ENCODE peak calls at places on chromosomes 3 and 15, in nine cellular contexts. G is HFFc6; N is CD8-positive, alpha-beta T cell; Q is fibroblast of pulmonary artery; I is foreskin fibroblast; O is GM06990; L is AG10803; D is AG04450; W is nephron progenitor cell. Z is an unnamed sample.

GRCh38 chr3:134244921-134245320 is 5.7 kb downstream of the RYK start:
- DNase-seq in Q (no peak), D (no peak), N (no peak), O (no peak), L (no peak), W (no peak), G (no peak), I (no peak), Z (no peak)

GRCh38 chr3:98343647-98344507 is 9.8 kb upstream of the OR5K4 start:
- DNase-seq in D (no peak), I (no peak), W (peak), Q (peak), O (no peak), N (no peak), G (peak), L (peak), Z (peak)

GRCh38 chr15:34721802-34722795 is 32.7 kb downstream of the GJD2 start:
- DNase-seq in G (peak), N (no peak), I (peak), Q (peak), D (peak), W (peak), O (no peak), L (peak), Z (peak)

GRCh38 chr3:42855547-42856380 is 19.9 kb downstream of the CYP8B1 start:
- DNase-seq in O (no peak), Q (no peak), I (no peak), G (no peak), D (no peak), W (no peak), L (no peak), N (no peak), Z (no peak)

GRCh38 chr15:54841906-54842305 is 354.8 kb downstream of the RSL24D1 start:
- DNase-seq in Q (no peak), W (no peak), O (no peak), I (no peak), N (no peak), G (no peak), L (no peak), D (no peak), Z (no peak)

GRCh38 chr3:20008646-20009045 is 3.4 kb downstream of the PP2D1 start:
- DNase-seq in W (no peak), I (no peak), D (no peak), G (no peak), N (no peak), L (no peak), O (no peak), Q (no peak), Z (no peak)

GRCh38 chr3:189340680-189341460 is 169.1 kb downstream of the TPRG1 start:
- DNase-seq in G (no peak), Q (peak), I (no peak), W (peak), L (no peak), D (no peak), N (no peak), O (no peak), Z (no peak)

GRCh38 chr15:45181491-45182285 is 6.1 kb downstream of the SHF start:
- DNase-seq in Q (no peak), O (no peak), G (no peak), W (no peak), I (no peak), L (no peak), D (no peak), N (no peak), Z (no peak)

GRCh38 chr15:64877435-64877834 is 34.3 kb upstream of the ANKDD1A start:
- DNase-seq in Q (peak), O (no peak), G (no peak), D (no peak), N (no peak), I (no peak), L (no peak), W (no peak), Z (no peak)

GRCh38 chr15:80888846-80889245 is 100.8 kb downstream of the MESD start:
- DNase-seq in W (no peak), G (no peak), L (no peak), N (no peak), D (no peak), O (no peak), I (no peak), Q (no peak), Z (no peak)

GRCh38 chr15:88274534-88275460 is 18.3 kb upstream of the NTRK3 start:
- DNase-seq in W (peak), L (peak), I (peak), D (peak), G (peak), O (peak), N (peak), Q (peak), Z (peak)

GRCh38 chr3:55272031-55272645 is 215.0 kb downstream of the WNT5A start:
- DNase-seq in Q (no peak), W (no peak), D (no peak), L (peak), G (no peak), I (no peak), N (no peak), O (no peak), Z (no peak)

GRCh38 chr3:99909714-99910508 is 92.2 kb downstream of the CMSS1 start:
- DNase-seq in O (no peak), N (no peak), I (peak), D (no peak), Q (peak), L (peak), W (no peak), G (peak), Z (peak)

GRCh38 chr3:25856902-25857518 is 67.1 kb downstream of the OXSM start:
- DNase-seq in D (peak), G (peak), I (peak), L (peak), N (no peak), O (no peak), W (no peak), Q (peak), Z (peak)

GRCh38 chr3:38960953-38961622 is 90.7 kb downstream of the SCN11A start:
- DNase-seq in W (peak), G (peak), L (peak), Q (peak), I (peak), D (no peak), O (no peak), N (no peak), Z (peak)

GRCh38 chr3:64067510-64068346 is 44.4 kb upstream of the PSMD6 start:
- DNase-seq in Q (peak), D (no peak), W (no peak), G (no peak), I (peak), N (no peak), L (peak), O (no peak), Z (peak)

GRCh38 chr3:66948853-66949252 is 49.3 kb upstream of the KBTBD8 start:
- DNase-seq in G (no peak), I (no peak), W (no peak), L (no peak), Q (no peak), N (no peak), O (no peak), D (no peak), Z (no peak)

GRCh38 chr15:45790325-45790943 is 155.6 kb downstream of the SQOR start:
- DNase-seq in Q (peak), G (no peak), O (no peak), W (peak), N (no peak), D (no peak), I (peak), L (peak), Z (peak)

GRCh38 chr3:11479230-11479620 is 164.5 kb downstream of the VGLL4 start:
- DNase-seq in Q (no peak), I (no peak), N (no peak), G (no peak), O (no peak), L (no peak), D (no peak), W (no peak), Z (peak)

GRCh38 chr3:51729005-51729633 is 22.3 kb downstream of the GRM2 start:
- DNase-seq in L (no peak), N (no peak), D (no peak), G (no peak), Q (no peak), O (no peak), W (no peak), I (no peak), Z (no peak)

GRCh38 chr3:42071720-42072582 is 19.2 kb upstream of the TRAK1 start:
- DNase-seq in D (no peak), G (peak), W (no peak), N (no peak), I (peak), L (peak), Q (peak), O (no peak), Z (peak)

GRCh38 chr3:146134348-146135117 is 26.5 kb downstream of the PLOD2 start:
- DNase-seq in W (no peak), I (no peak), G (no peak), D (no peak), N (no peak), O (no peak), L (peak), Q (no peak), Z (no peak)

GRCh38 chr3:9930804-9931418 is 2.7 kb upstream of the CRELD1 start:
- DNase-seq in W (no peak), O (no peak), N (no peak), I (no peak), L (no peak), G (no peak), Q (peak), D (no peak), Z (no peak)

GRCh38 chr3:125261031-125261430 is 48.5 kb upstream of the SLC12A8 start:
- DNase-seq in D (no peak), O (no peak), G (no peak), Q (no peak), I (no peak), N (no peak), L (no peak), W (no peak), Z (no peak)

GRCh38 chr3:187259171-187259570 is 32.4 kb downstream of the MASP1 start:
- DNase-seq in Q (no peak), D (no peak), W (no peak), O (no peak), G (no peak), L (no peak), I (no peak), N (no peak), Z (no peak)
- TF ChIP-seq CTCF in Q (no peak), D (no peak), W (no peak), O (no peak), G (peak), L (no peak), I (no peak), N (no peak), Z (no peak)

GRCh38 chr3:195189821-195190220 is 81.1 kb downstream of the XXYLT1 start:
- DNase-seq in N (no peak), L (no peak), D (no peak), W (no peak), Q (no peak), O (no peak), G (no peak), I (no peak), Z (no peak)

GRCh38 chr3:195185574-195185973 is 85.4 kb downstream of the XXYLT1 start:
- DNase-seq in D (no peak), O (no peak), G (no peak), I (no peak), N (no peak), L (no peak), Q (no peak), W (no peak), Z (no peak)

GRCh38 chr3:195186041-195186709 is 84.8 kb downstream of the XXYLT1 start:
- DNase-seq in O (no peak), L (no peak), N (no peak), I (no peak), Q (no peak), G (no peak), W (no peak), D (no peak), Z (no peak)

GRCh38 chr3:195187609-195188529 is 83.1 kb downstream of the XXYLT1 start:
- DNase-seq in Q (peak), D (no peak), N (no peak), W (no peak), O (no peak), G (peak), I (peak), L (peak), Z (peak)

DNA sequence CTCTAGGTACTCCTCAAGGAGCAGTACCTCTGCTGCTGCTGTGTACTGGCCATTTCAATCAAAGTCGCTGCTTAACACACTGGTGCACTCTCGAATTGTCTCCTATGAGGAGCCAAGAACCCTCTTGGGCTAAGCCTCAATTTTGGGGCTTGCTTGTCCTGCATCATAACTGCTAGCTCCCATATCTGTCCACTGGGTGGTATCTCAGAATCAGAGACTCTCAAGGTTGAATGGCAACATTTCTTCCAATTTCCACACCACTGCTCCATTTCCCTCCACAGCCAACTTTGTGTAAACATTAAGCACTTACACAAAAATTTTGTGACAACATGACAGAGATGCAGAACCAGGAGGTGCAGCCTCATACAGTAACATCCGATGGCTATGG is 82.4 kb downstream of the XXYLT1 start:
- DNase-seq in I (peak), W (no peak), Q (peak), N (no peak), O (no peak), L (no peak), G (peak), D (no peak), Z (peak)
- TF ChIP-seq CTCF in I (peak), W (no peak), Q (peak), N (no peak), O (no peak), L (peak), G (peak), D (peak), Z (peak)

GRCh38 chr3:45915518-45916231 is 27.6 kb upstream of the CXCR6 start:
- DNase-seq in I (peak), G (peak), L (peak), Q (peak), D (peak), W (no peak), N (peak), O (peak), Z (peak)
- TF ChIP-seq CTCF in I (no peak), G (no peak), L (no peak), Q (no peak), D (no peak), W (no peak), N (no peak), O (no peak), Z (no peak)

DNA sequence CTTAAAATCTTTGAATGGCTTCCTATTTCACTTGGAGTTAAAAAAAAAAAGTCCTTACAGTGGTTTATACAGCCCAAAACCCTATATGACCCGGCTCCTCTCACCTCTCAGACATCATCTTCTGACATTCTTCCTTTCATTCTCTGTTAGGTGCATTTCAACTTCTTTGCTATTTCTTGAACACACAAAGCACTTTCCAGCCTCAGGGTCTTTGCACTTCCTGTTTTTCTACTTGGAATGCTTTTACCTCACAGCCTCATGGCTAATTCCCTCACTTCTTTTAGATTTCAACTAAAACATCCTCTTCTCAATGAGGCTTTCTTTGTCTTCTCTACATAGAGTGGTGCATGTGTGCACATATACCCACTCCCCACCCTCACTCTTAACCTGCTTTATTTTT is 91.0 kb upstream of the MB21D2 start:
- DNase-seq in O (no peak), D (no peak), Q (no peak), W (no peak), N (no peak), I (no peak), L (no peak), G (no peak), Z (no peak)
- TF ChIP-seq CTCF in O (no peak), D (no peak), Q (no peak), W (no peak), N (no peak), I (no peak), L (no peak), G (no peak), Z (no peak)

GRCh38 chr3:94285874-94286273 is 223.0 kb downstream of the NSUN3 start:
- DNase-seq in D (no peak), N (no peak), L (peak), I (no peak), Q (peak), W (no peak), G (peak), O (no peak), Z (peak)
- TF ChIP-seq CTCF in D (peak), N (no peak), L (peak), I (peak), Q (no peak), W (no peak), G (peak), O (no peak), Z (peak)

GRCh38 chr3:123297627-123297899 is 95.8 kb downstream of the SEC22A start:
- DNase-seq in N (no peak), D (no peak), G (no peak), L (no peak), I (no peak), O (no peak), W (no peak), Q (no peak), Z (no peak)
- TF ChIP-seq CTCF in N (no peak), D (no peak), G (peak), L (no peak), I (no peak), O (peak), W (no peak), Q (no peak), Z (no peak)

GRCh38 chr15:44130778-44131177 is 64.3 kb downstream of the FRMD5 start:
- DNase-seq in W (no peak), G (no peak), L (no peak), I (no peak), O (no peak), D (no peak), Q (no peak), N (no peak), Z (no peak)
- TF ChIP-seq CTCF in W (no peak), G (peak), L (peak), I (no peak), O (no peak), D (no peak), Q (no peak), N (no peak), Z (no peak)

GRCh38 chr3:152079980-152080379 is 188.7 kb upstream of the MBNL1 start:
- DNase-seq in L (no peak), I (no peak), O (no peak), G (no peak), Q (no peak), W (no peak), N (no peak), D (no peak), Z (no peak)

GRCh38 chr3:152071315-152071714 is 197.4 kb upstream of the MBNL1 start:
- DNase-seq in O (no peak), I (no peak), W (no peak), N (no peak), Q (no peak), L (no peak), D (no peak), G (no peak), Z (no peak)

GRCh38 chr3:152071924-152072323 is 196.8 kb upstream of the MBNL1 start:
- DNase-seq in W (no peak), G (peak), N (no peak), L (peak), Q (peak), D (peak), O (no peak), I (peak), Z (peak)

GRCh38 chr3:152073267-152073666 is 195.5 kb upstream of the MBNL1 start:
- DNase-seq in N (no peak), Q (peak), G (peak), O (no peak), I (peak), L (peak), D (no peak), W (no peak), Z (peak)

DNA sequence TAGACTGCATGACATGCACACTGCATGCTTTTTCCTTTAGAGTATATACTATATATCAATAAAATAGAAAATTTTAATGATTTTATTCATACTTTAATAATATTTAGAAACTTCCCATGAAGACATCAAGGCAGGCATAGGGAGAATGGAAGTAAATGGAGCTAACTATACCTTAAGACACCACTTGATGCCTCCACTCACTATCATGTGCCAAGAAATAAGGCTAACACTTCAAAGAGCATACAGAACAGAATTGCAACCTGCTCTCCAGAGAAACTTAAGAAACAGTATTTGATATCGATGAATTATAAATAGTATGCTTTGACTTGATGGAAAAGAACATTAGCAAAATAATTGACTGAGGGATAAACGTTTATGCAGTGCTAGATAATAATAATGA is 192.6 kb upstream of the MBNL1 start:
- DNase-seq in G (peak), N (no peak), D (no peak), I (no peak), Q (peak), O (no peak), L (no peak), W (no peak), Z (peak)
- TF ChIP-seq CTCF in G (peak), N (no peak), D (peak), I (no peak), Q (peak), O (no peak), L (no peak), W (no peak), Z (peak)

GRCh38 chr15:62060116-62060895 is at the start of gene VPS13C:
- DNase-seq in Q (peak), W (peak), O (peak), N (peak), I (peak), L (peak), D (peak), G (peak), Z (peak)

GRCh38 chr15:62059818-62060115 is 480 bp downstream of the VPS13C start:
- DNase-seq in W (no peak), N (peak), D (no peak), I (no peak), L (peak), O (peak), G (peak), Q (peak), Z (peak)

GRCh38 chr15:62058327-62059028 is 1.8 kb downstream of the VPS13C start:
- DNase-seq in N (no peak), O (no peak), L (no peak), G (no peak), Q (no peak), D (no peak), I (no peak), W (no peak), Z (no peak)

GRCh38 chr15:62060896-62061280 is 641 bp upstream of the VPS13C start:
- DNase-seq in L (no peak), G (no peak), D (no peak), Q (no peak), N (no peak), I (no peak), W (no peak), O (no peak), Z (peak)

GRCh38 chr15:62059108-62059817 is 984 bp downstream of the VPS13C start:
- DNase-seq in Q (peak), N (no peak), L (peak), G (no peak), W (no peak), O (no peak), D (no peak), I (no peak), Z (peak)
- TF ChIP-seq CTCF in Q (peak), N (no peak), L (peak), G (peak), W (peak), O (no peak), D (peak), I (no peak), Z (peak)

Z was measured in fibroblast of the aortic adventitia.